ENCODE peak calls at places on chromosomes 11 and 22, in eight cellular contexts. K is stimulated activated CD8-positive, alpha-beta memory T cell treated with anti-CD3 and anti-CD28 coated beads, Interleukin-2, amount 100 ng/mL, for 1 hour; M is pancreas; E is EH; D is stromal cell of bone marrow; P is ACHN; B is GDM1; R is stimulated activated naive CD4-positive, alpha-beta T cell. L is an unnamed sample.

GRCh38 chr22:21816787-21817496 is 50.5 kb downstream of the MAPK1 start:
- DNase-seq in K (no peak), M (no peak), E (peak), D (peak), P (peak), B (peak), R (no peak), L (no peak)

GRCh38 chr11:2792376-2793250 is 92.8 kb upstream of the KCNQ1OT1 start:
- DNase-seq in K (no peak), M (peak), E (no peak), D (no peak), P (no peak), B (no peak), R (no peak), L (no peak)

GRCh38 chr22:20239951-20240773 is 28.0 kb downstream of the RTN4R start:
- DNase-seq in K (no peak), M (no peak), E (no peak), D (no peak), P (no peak), B (peak), R (no peak), L (no peak)

GRCh38 chr11:129023968-129024676 is 81.5 kb upstream of the TP53AIP1 start:
- DNase-seq in K (no peak), M (peak), E (no peak), D (no peak), P (no peak), B (no peak), R (no peak), L (peak)

GRCh38 chr11:86741489-86742435 is 58.6 kb upstream of the PRSS23 start:
- DNase-seq in K (no peak), M (no peak), E (peak), D (peak), P (no peak), B (no peak), R (no peak), L (no peak)

GRCh38 chr11:5198285-5198684 is 2.2 kb downstream of the OR51V1 start:
- DNase-seq in K (no peak), M (no peak), E (no peak), D (no peak), P (no peak), B (no peak), R (no peak), L (no peak)

GRCh38 chr11:124902616-124903015 is 5.0 kb upstream of the ROBO4 start:
- DNase-seq in K (no peak), M (no peak), E (no peak), D (no peak), P (no peak), B (no peak), R (no peak), L (no peak)

GRCh38 chr11:38191101-38191500 is 1593.1 kb upstream of the RAG2 start:
- DNase-seq in K (no peak), M (no peak), E (no peak), D (peak), P (no peak), B (no peak), R (no peak), L (no peak)

GRCh38 chr22:20095521-20095920 is 15.5 kb downstream of the DGCR8 start:
- DNase-seq in K (no peak), M (no peak), E (no peak), D (no peak), P (no peak), B (no peak), R (no peak), L (no peak)

GRCh38 chr11:57514538-57515331 is 767 bp downstream of the SLC43A1 start:
- DNase-seq in K (no peak), M (peak), E (peak), D (no peak), P (no peak), B (peak), R (peak), L (no peak)

GRCh38 chr11:127926721-127927120 is 660.6 kb downstream of the ETS1 start:
- DNase-seq in K (no peak), M (peak), E (no peak), D (no peak), P (no peak), B (no peak), R (no peak), L (no peak)

GRCh38 chr22:48680601-48681000 is 1147.1 kb downstream of the BRD1 start:
- DNase-seq in K (no peak), M (no peak), E (no peak), D (no peak), P (no peak), B (no peak), R (no peak), L (no peak)

GRCh38 chr22:19765477-19766234 is 5.1 kb downstream of the TBX1 start:
- DNase-seq in K (no peak), M (peak), E (no peak), D (no peak), P (no peak), B (no peak), R (no peak), L (no peak)

GRCh38 chr11:1336836-1337646 is 27.6 kb upstream of the TOLLIP start:
- DNase-seq in K (peak), M (peak), E (peak), D (no peak), P (no peak), B (no peak), R (peak), L (no peak)

GRCh38 chr11:45815747-45816146 is 10.8 kb downstream of the SLC35C1 start:
- DNase-seq in K (no peak), M (no peak), E (peak), D (no peak), P (peak), B (no peak), R (no peak), L (no peak)

GRCh38 chr22:40628354-40629042 is 8.0 kb downstream of the MRTFA start:
- DNase-seq in K (no peak), M (no peak), E (peak), D (peak), P (no peak), B (no peak), R (no peak), L (no peak)

GRCh38 chr11:18310800-18311340 is 11.1 kb downstream of the HPS5 start:
- DNase-seq in K (no peak), M (no peak), E (peak), D (no peak), P (no peak), B (no peak), R (no peak), L (no peak)

GRCh38 chr22:35534091-35534490 is 6.5 kb upstream of the RASD2 start:
- DNase-seq in K (no peak), M (no peak), E (no peak), D (no peak), P (no peak), B (no peak), R (no peak), L (no peak)

GRCh38 chr22:17807571-17808410 is 33.5 kb upstream of the BID start:
- DNase-seq in K (no peak), M (peak), E (peak), D (no peak), P (no peak), B (no peak), R (no peak), L (no peak)

GRCh38 chr11:64013141-64013896 is 22.4 kb upstream of the FLRT1 start:
- DNase-seq in K (no peak), M (peak), E (no peak), D (no peak), P (no peak), B (no peak), R (no peak), L (no peak)

GRCh38 chr11:40241524-40242037 is 1217.9 kb downstream of the LRRC4C start:
- DNase-seq in K (no peak), M (no peak), E (no peak), D (peak), P (no peak), B (no peak), R (no peak), L (no peak)

GRCh38 chr11:15123849-15124248 is 9.1 kb downstream of the INSC start:
- DNase-seq in K (no peak), M (no peak), E (peak), D (no peak), P (peak), B (no peak), R (no peak), L (no peak)

GRCh38 chr11:29249713-29250112 is 767.1 kb downstream of the KCNA4 start:
- DNase-seq in K (no peak), M (no peak), E (no peak), D (no peak), P (no peak), B (no peak), R (no peak), L (no peak)

GRCh38 chr11:17014774-17015638 is 792 bp upstream of the PLEKHA7 start:
- DNase-seq in K (no peak), M (no peak), E (no peak), D (no peak), P (no peak), B (no peak), R (no peak), L (no peak)

GRCh38 chr11:122721201-122721963 is 65.9 kb downstream of the UBASH3B start:
- DNase-seq in K (no peak), M (no peak), E (peak), D (no peak), P (no peak), B (no peak), R (no peak), L (no peak)

GRCh38 chr22:41939981-41940852 is 6.7 kb downstream of the CENPM start:
- DNase-seq in K (peak), M (no peak), E (no peak), D (no peak), P (no peak), B (no peak), R (peak), L (no peak)

GRCh38 chr22:23823331-23823791 is 15.4 kb downstream of the DERL3 start:
- DNase-seq in K (no peak), M (peak), E (peak), D (no peak), P (no peak), B (no peak), R (no peak), L (no peak)

L was measured in iPS DF 19.7.